ENCODE peak calls at places on chromosomes 12 and 14, in four cellular contexts. P, M, K and I are unnamed samples.

GRCh38 chr14:41505491-41505890 is 101.2 kb upstream of the LRFN5 start:
- DNase-seq in P (no peak), M (no peak), K (no peak), I (no peak)

GRCh38 chr14:70919774-70920173 is 12.5 kb downstream of the PCNX1 start:
- DNase-seq in P (no peak), M (no peak), K (no peak), I (no peak)

GRCh38 chr12:62840311-62840710 is 94.6 kb downstream of the PPM1H start:
- DNase-seq in P (peak), M (no peak), K (no peak), I (no peak)

GRCh38 chr12:110638792-110639191 is 24.9 kb downstream of the TCTN1 start:
- DNase-seq in P (no peak), M (no peak), K (no peak), I (no peak)

GRCh38 chr12:84128117-84128991 is 784.2 kb downstream of the SLC6A15 start:
- DNase-seq in P (no peak), M (no peak), K (no peak), I (no peak)

GRCh38 chr14:69643430-69644200 is 32.2 kb downstream of the SUSD6 start:
- DNase-seq in P (peak), M (no peak), K (no peak), I (peak)

GRCh38 chr12:95733156-95733825 is 57.3 kb downstream of the NTN4 start:
- DNase-seq in P (no peak), M (no peak), K (no peak), I (peak)

GRCh38 chr12:92436847-92437246 is 265.9 kb upstream of the PLEKHG7 start:
- DNase-seq in P (no peak), M (no peak), K (no peak), I (no peak)

GRCh38 chr12:56299308-56299852 is 750 bp downstream of the CS start:
- DNase-seq in P (no peak), M (peak), K (no peak), I (no peak)
- TF ChIP-seq CEBPB in P (no peak), M (no peak), K (no peak), I (no peak)

GRCh38 chr14:24809147-24809546 is 175.2 kb upstream of the GZMB start:
- DNase-seq in P (no peak), M (no peak), K (no peak), I (no peak)

GRCh38 chr14:24803933-24804494 is 170.0 kb upstream of the GZMB start:
- DNase-seq in P (no peak), M (no peak), K (no peak), I (no peak)

GRCh38 chr14:24808412-24808811 is 174.4 kb upstream of the GZMB start:
- DNase-seq in P (no peak), M (no peak), K (no peak), I (no peak)

GRCh38 chr14:24804813-24805212 is 170.8 kb upstream of the GZMB start:
- DNase-seq in P (peak), M (no peak), K (no peak), I (no peak)

DNA sequence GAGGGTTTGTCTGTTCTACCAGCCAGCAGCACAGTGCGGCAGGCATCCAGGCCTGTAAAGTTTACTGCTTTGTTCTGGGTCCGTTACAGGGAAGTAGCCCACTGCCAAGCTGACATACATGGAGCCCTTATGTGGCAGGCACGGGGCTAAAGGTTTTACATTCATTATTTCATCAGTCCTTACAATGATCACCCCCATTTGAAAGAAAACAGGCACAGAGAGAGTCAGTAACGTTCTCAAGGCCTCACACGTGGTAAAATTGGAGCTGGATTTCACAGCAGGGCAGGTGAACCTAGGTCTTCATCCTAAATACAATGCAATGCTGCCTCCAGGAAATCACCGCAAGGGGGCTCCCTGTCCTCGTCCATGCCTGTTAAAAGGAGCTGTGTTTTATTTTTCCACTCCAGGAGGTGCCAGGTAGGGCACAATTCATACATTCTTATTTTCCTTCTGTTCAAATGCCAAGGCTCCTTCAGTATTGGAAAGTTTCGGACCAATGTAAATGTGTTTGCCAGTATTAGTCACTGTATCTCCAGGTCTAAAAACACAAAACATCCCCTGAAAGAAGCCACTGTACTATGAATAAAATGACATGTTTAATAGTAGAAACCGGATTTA is 172.2 kb upstream of the GZMB start:
- DNase-seq in P (peak), M (peak), K (peak), I (peak)
- TF ChIP-seq BHLHE40 in P (no peak), M (no peak), K (no peak), I (no peak)

DNA sequence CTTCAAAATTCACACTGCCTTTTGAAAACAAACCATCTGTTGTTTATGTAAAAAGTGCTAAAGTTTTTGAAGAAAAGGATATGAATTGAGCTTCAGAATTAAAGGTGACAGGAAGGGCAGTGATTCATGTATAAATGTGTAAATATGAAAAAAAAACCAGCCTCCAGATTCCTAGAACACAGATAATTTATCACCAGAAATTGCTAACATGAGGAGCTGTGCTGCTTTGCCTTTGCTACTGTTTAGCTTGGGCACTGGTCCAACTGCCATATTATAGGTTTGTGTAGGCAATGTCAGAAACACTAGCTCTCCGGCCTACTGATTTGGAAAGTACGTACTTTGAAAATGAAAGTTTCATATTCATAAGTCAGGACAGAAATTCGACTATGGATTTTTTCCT is 133.0 kb downstream of the SLC35F4 start:
- DNase-seq in P (no peak), M (no peak), K (no peak), I (no peak)
- TF ChIP-seq JUNB in P (no peak), M (no peak), K (no peak), I (no peak)

GRCh38 chr14:91369628-91370445 is 47.8 kb downstream of the CCDC88C start:
- DNase-seq in P (peak), M (no peak), K (no peak), I (no peak)
- TF ChIP-seq CEBPB in P (no peak), M (no peak), K (no peak), I (no peak)

GRCh38 chr12:105480162-105480561 is 149.7 kb downstream of the C12orf75 start:
- DNase-seq in P (no peak), M (no peak), K (no peak), I (no peak)
- TF ChIP-seq BHLHE40 in P (no peak), M (no peak), K (no peak), I (no peak)

DNA sequence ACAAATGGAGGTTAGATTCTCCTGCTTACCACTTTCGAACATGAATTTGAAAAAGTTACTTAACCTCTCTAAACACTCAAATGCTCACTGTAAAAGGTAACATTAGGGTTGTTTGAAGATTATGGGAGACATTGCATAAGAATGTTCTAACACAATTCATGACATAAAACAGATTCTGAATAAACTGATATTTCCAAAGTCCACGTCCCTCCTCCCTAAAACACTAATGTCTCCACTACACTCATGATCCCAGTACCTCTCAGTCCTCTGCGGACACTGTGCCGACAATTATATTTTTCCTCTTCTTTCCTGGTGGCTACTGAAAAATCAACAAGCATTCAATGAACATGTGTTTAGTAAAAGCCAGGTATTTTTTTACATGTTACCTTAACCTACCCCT is 18.8 kb upstream of the IAPP start:
- DNase-seq in P (no peak), M (no peak), K (no peak), I (no peak)
- TF ChIP-seq JUNB in P (no peak), M (no peak), K (no peak), I (no peak)

GRCh38 chr14:104280902-104281767 is 142.7 kb downstream of the KIF26A start:
- DNase-seq in P (no peak), M (no peak), K (no peak), I (no peak)
- TF ChIP-seq CEBPB in P (no peak), M (no peak), K (no peak), I (no peak)

DNA sequence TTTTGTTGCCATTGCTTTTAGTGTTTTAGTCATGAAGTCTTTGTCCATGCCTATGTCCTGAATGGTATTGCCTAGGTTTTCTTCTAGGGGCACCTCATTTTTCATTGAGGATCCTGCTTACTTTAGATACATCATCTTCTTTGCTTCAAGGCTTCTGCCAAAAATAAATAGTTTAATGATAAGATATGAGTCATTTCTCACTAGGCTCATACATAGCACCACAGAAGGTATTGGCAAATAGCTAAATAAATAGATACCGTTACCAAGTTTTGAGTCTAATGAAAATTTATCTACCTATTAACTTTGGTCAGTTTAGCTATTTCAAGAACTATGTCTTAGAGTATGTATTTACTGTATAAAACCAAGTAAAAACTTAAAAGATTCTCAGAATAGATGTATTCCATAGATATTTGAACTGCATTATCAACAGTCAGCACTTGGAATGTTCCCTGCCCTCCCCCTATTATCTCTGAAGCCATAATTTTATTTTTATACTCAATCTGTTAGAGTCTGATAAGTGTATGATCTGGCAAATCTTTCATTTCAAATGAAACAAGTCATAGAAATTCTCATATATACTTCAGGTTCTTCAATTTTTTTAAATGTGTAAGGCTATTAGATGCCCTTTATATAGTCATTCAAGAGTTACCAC is 310.2 kb downstream of the CCDC91 start:
- DNase-seq in P (no peak), M (no peak), K (no peak), I (no peak)
- TF ChIP-seq BHLHE40 in P (no peak), M (no peak), K (no peak), I (no peak)

DNA sequence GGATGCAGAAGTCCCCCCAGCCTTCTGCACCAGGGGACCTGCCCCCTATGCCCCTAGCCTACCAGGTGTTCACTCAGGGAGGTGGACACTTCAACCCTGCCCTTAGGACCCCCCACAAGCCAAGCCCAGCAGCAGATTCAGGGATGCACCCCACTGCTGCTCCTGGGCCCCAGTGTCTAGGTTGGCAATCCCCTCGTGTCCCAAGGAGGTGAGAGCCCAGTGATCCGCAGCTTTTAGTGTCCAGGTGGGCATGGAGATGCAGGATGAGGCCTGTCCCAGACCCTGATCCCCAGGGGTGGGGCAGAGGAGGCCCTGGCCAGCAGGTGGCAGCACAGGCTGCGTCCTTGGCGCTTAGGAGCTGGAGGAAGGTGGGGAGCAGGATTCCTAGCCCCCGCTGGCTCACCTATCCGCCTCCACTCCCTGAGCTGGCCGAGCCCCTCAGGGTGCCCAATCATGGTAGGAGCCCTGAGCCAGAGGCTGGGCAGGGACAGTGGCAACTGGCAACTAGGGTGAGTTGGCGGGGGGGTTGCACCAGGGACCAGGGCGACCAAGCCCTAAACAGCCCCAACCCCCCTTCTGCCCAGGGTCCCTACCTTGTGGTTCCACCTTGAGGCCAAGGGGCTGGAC is 4.1 kb downstream of the CKB start:
- DNase-seq in P (peak), M (peak), K (no peak), I (peak)
- TF ChIP-seq JUNB in P (no peak), M (no peak), K (no peak), I (no peak)

GRCh38 chr12:105487961-105488360 is 157.5 kb downstream of the C12orf75 start:
- DNase-seq in P (no peak), M (no peak), K (no peak), I (no peak)

GRCh38 chr12:105492591-105492990 is 162.1 kb downstream of the C12orf75 start:
- DNase-seq in P (no peak), M (no peak), K (no peak), I (no peak)

DNA sequence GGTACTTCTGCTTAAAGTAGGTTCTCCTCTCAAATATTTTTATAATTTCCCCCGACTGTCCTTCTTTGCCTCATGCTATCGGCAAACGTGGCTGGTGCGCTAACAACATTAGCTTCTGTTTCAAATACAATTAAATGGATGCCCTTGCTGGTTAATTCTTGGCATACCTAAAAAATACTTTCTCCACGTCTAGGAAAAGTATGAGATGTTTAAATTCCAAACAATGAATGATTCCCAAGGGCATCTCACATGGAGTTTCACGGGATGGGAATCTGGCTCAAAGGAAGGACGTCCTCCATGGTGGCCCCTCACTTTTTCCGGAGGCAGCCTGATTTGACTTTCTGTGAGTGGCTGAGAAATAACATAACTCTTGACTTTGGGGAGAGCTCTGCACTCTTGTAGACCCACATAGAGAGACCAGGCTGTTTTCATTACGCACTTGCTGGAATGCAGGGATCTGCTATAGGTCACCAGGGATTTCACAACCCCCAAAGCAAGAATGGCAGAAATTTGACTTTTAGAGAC is 162.7 kb downstream of the C12orf75 start:
- DNase-seq in P (no peak), M (no peak), K (no peak), I (no peak)
- TF ChIP-seq CEBPB in P (no peak), M (no peak), K (no peak), I (no peak)